ENCODE peak calls at places on chromosomes 12 and 14, in four cellular contexts. I is astrocyte of the spinal cord; Q is CD8-positive, alpha-beta memory T cell; W is tibial artery. X is an unnamed sample.
A peak's percentile ranks its signal among the peaks of the same experiment; 100 is the strongest.

GRCh38 chr12:51848843-51849735 is 571 bp upstream of the FIGNL2 start:
- DNase-seq in I (no peak), Q (no peak), W (no peak), X (no peak)

GRCh38 chr14:32939254-32940065 is 781 bp downstream of the NPAS3 start:
- DNase-seq in I (peak; percentile 81), Q (no peak), W (peak; percentile 80), X (peak; percentile 52)

GRCh38 chr14:104874110-104874531 is 9.1 kb downstream of the CEP170B start:
- DNase-seq in I (no peak), Q (no peak), W (no peak), X (no peak)

GRCh38 chr12:108768591-108769500 is 37.5 kb upstream of the CORO1C start:
- DNase-seq in I (no peak), Q (no peak), W (no peak), X (no peak)

GRCh38 chr14:40494483-40494882 is 1062.2 kb upstream of the FBXO33 start:
- DNase-seq in I (no peak), Q (no peak), W (no peak), X (no peak)

GRCh38 chr12:39294712-39295111 is 148.2 kb downstream of the KIF21A start:
- DNase-seq in I (no peak), Q (no peak), W (no peak), X (no peak)

GRCh38 chr12:60805340-60805739 is 1209.5 kb downstream of the SLC16A7 start:
- DNase-seq in I (no peak), Q (no peak), W (no peak), X (no peak)

GRCh38 chr12:103958621-103959020 is 7.1 kb upstream of the TDG start:
- DNase-seq in I (no peak), Q (no peak), W (no peak), X (no peak)

GRCh38 chr14:68791078-68791983 is 1.5 kb downstream of the ZFP36L1 start:
- DNase-seq in I (peak; percentile 51), Q (no peak), W (no peak), X (no peak)

GRCh38 chr12:57674691-57675090 is 19.2 kb upstream of the OS9 start:
- DNase-seq in I (no peak), Q (no peak), W (no peak), X (no peak)

GRCh38 chr12:39780527-39781446 is 161.2 kb upstream of the ABCD2 start:
- DNase-seq in I (no peak), Q (no peak), W (no peak), X (no peak)

GRCh38 chr12:94762259-94762942 is 112.0 kb upstream of the TMCC3 start:
- DNase-seq in I (no peak), Q (no peak), W (no peak), X (no peak)

GRCh38 chr12:92146865-92147264 is 1.2 kb upstream of the BTG1 start:
- DNase-seq in I (no peak), Q (no peak), W (no peak), X (no peak)

GRCh38 chr12:110282956-110283817 is 2.1 kb downstream of the ATP2A2 start:
- DNase-seq in I (no peak), Q (no peak), W (no peak), X (no peak)

GRCh38 chr12:125136702-125137101 is 71.5 kb downstream of the AACS start:
- DNase-seq in I (no peak), Q (no peak), W (no peak), X (no peak)

GRCh38 chr12:24363177-24363754 is 413.8 kb upstream of the SOX5 start:
- DNase-seq in I (no peak), Q (no peak), W (no peak), X (no peak)

GRCh38 chr12:7612851-7613250 is 52.9 kb downstream of the APOBEC1 start:
- DNase-seq in I (no peak), Q (no peak), W (no peak), X (no peak)

GRCh38 chr14:68775614-68776126 is 17.2 kb downstream of the ZFP36L1 start:
- DNase-seq in I (no peak), Q (no peak), W (peak; percentile 11), X (no peak)